ENCODE peak calls at places on chromosomes 12 and 14, in seven cellular contexts. J is GM03348; D is stimulated activated CD8-positive, alpha-beta memory T cell treated with anti-CD3 and anti-CD28 coated beads, Interleukin-7, amount 100 ng/mL, for 4 hours; M is HCT116; F is hypothalamus; K is T47D; V is naive B cell. N is an unnamed sample.

GRCh38 chr12:132424118-132424438 is 65.9 kb upstream of the FBRSL1 start:
- DNase-seq in J (no peak), D (no peak), M (no peak), F (no peak), K (no peak), V (no peak), N (no peak)

GRCh38 chr14:53792909-53793308 is 163.7 kb downstream of the BMP4 start:
- DNase-seq in J (no peak), D (no peak), M (no peak), F (no peak), K (no peak), V (no peak), N (no peak)

GRCh38 chr12:50217202-50217601 is 50.0 kb upstream of the CERS5 start:
- DNase-seq in J (no peak), D (no peak), M (no peak), F (no peak), K (no peak), V (no peak), N (no peak)

GRCh38 chr14:51473808-51474207 is 177.9 kb upstream of the FRMD6 start:
- DNase-seq in J (peak; percentile 25), D (no peak), M (no peak), F (no peak), K (no peak), V (no peak), N (no peak)

GRCh38 chr12:67193705-67194104 is 75.5 kb upstream of the CAND1 start:
- DNase-seq in J (peak; percentile 29), D (no peak), M (no peak), F (no peak), K (peak; percentile 16), V (no peak), N (no peak)

GRCh38 chr14:73771848-73772705 is 57.9 kb upstream of the PNMA1 start:
- DNase-seq in J (peak; percentile 36), D (peak; percentile 59), M (no peak), F (peak; percentile 11), K (no peak), V (peak; percentile 82), N (no peak)

GRCh38 chr14:97916669-97917068 is 1119.5 kb downstream of the VRK1 start:
- DNase-seq in J (no peak), D (no peak), M (no peak), F (no peak), K (no peak), V (no peak), N (no peak)

GRCh38 chr14:97177016-97177415 is 379.8 kb downstream of the VRK1 start:
- DNase-seq in J (no peak), D (no peak), M (peak; percentile 69), F (no peak), K (peak; percentile 25), V (no peak), N (peak; percentile 18)

GRCh38 chr12:104480826-104481457 is 24.2 kb downstream of the CHST11 start:
- DNase-seq in J (peak; percentile 32), D (no peak), M (peak; percentile 54), F (peak; percentile 19), K (no peak), V (no peak), N (no peak)

GRCh38 chr14:71739273-71739990 is 192.8 kb upstream of the RGS6 start:
- DNase-seq in J (no peak), D (no peak), M (peak; percentile 54), F (no peak), K (no peak), V (no peak), N (no peak)

GRCh38 chr12:6688543-6688999 is 604 bp downstream of the ZNF384 start:
- DNase-seq in J (peak; percentile 27), D (peak; percentile 76), M (no peak), F (peak; percentile 64), K (no peak), V (peak; percentile 51), N (no peak)

GRCh38 chr14:78086342-78086741 is 83.8 kb upstream of the NRXN3 start:
- DNase-seq in J (no peak), D (no peak), M (no peak), F (no peak), K (no peak), V (no peak), N (no peak)

GRCh38 chr14:89719371-89720075 is 235.0 kb downstream of the EFCAB11 start:
- DNase-seq in J (no peak), D (no peak), M (no peak), F (no peak), K (no peak), V (peak; percentile 49), N (no peak)

GRCh38 chr14:86221755-86222154 is 691.8 kb downstream of the FLRT2 start:
- DNase-seq in J (no peak), D (no peak), M (no peak), F (no peak), K (no peak), V (no peak), N (no peak)

GRCh38 chr14:104509673-104510072 is 69.9 kb upstream of the C14orf180 start:
- DNase-seq in J (no peak), D (no peak), M (no peak), F (no peak), K (no peak), V (no peak), N (no peak)

GRCh38 chr14:105485720-105486332 is 860 bp upstream of the CRIP1 start:
- DNase-seq in J (no peak), D (no peak), M (no peak), F (no peak), K (peak; percentile 51), V (peak; percentile 51), N (no peak)

GRCh38 chr14:83433618-83434017 is 1900.0 kb upstream of the SEL1L start:
- DNase-seq in J (no peak), D (no peak), M (no peak), F (no peak), K (no peak), V (no peak), N (no peak)

GRCh38 chr12:94783862-94784261 is 133.5 kb upstream of the TMCC3 start:
- DNase-seq in J (peak; percentile 44), D (no peak), M (no peak), F (no peak), K (no peak), V (peak; percentile 22), N (no peak)

GRCh38 chr12:30417697-30418231 is 277.9 kb downstream of the IPO8 start:
- DNase-seq in J (peak; percentile 80), D (no peak), M (peak; percentile 44), F (no peak), K (no peak), V (no peak), N (no peak)

GRCh38 chr12:46920503-46920902 is 94.7 kb upstream of the SLC38A4 start:
- DNase-seq in J (no peak), D (no peak), M (no peak), F (no peak), K (no peak), V (peak; percentile 23), N (no peak)

GRCh38 chr12:64171715-64172114 is 50.4 kb downstream of the KICS2 start:
- DNase-seq in J (peak; percentile 55), D (no peak), M (peak; percentile 79), F (no peak), K (no peak), V (no peak), N (no peak)

GRCh38 chr14:23567186-23568020 is at the start of gene AP1G2:
- DNase-seq in J (peak; percentile 69), D (peak; percentile 72), M (peak; percentile 73), F (peak; percentile 67), K (peak; percentile 69), V (peak; percentile 83), N (peak; percentile 82)

GRCh38 chr12:117236456-117237001 is 46.3 kb upstream of the FBXO21 start:
- DNase-seq in J (peak; percentile 72), D (peak; percentile 45), M (peak; percentile 58), F (peak; percentile 68), K (peak; percentile 68), V (peak; percentile 10), N (peak; percentile 66)